ENCODE peak calls at places on chromosomes 11 and 22, in eight cellular contexts. C is nephron progenitor cell, F is lower lobe of right lung, L is progenitor cell of endocrine pancreas, O is BJ, J is uterus, N is RWPE1, Q is HFFc6. G is an unnamed sample.

GRCh38 chr22:28837640-28838039 is 37.3 kb upstream of the XBP1 start:
- DNase-seq in J (no peak), N (no peak), L (no peak), C (no peak), F (no peak), Q (no peak), O (no peak), G (no peak)

GRCh38 chr11:1163911-1164735 is 6.4 kb downstream of the MUC5AC start:
- DNase-seq in L (no peak), F (no peak), N (no peak), C (no peak), O (no peak), J (no peak), Q (no peak), G (peak)

GRCh38 chr11:10742460-10743208 is 8.4 kb upstream of the CTR9 start:
- DNase-seq in C (no peak), O (peak), N (no peak), F (no peak), J (peak), L (no peak), Q (peak), G (no peak)

GRCh38 chr11:131504199-131504949 is 134.0 kb downstream of the NTM start:
- DNase-seq in Q (no peak), F (no peak), N (no peak), C (peak), O (no peak), L (no peak), J (no peak), G (no peak)

GRCh38 chr11:123558536-123559315 is 95.7 kb downstream of the SCN3B start:
- DNase-seq in Q (no peak), N (no peak), J (no peak), O (no peak), F (no peak), C (no peak), L (no peak), G (no peak)

GRCh38 chr11:76638267-76639197 is 32.0 kb downstream of the LRRC32 start:
- DNase-seq in O (no peak), J (no peak), N (no peak), Q (no peak), C (no peak), L (no peak), F (no peak), G (no peak)

GRCh38 chr11:75314771-75315438 is 36.6 kb downstream of the ARRB1 start:
- DNase-seq in L (no peak), Q (no peak), F (no peak), J (no peak), N (no peak), C (no peak), O (no peak), G (no peak)

GRCh38 chr22:20001082-20001638 is 15.5 kb downstream of the ARVCF start:
- DNase-seq in J (no peak), L (no peak), C (no peak), Q (no peak), N (no peak), F (no peak), O (no peak), G (peak)

GRCh38 chr11:72119188-72119587 is 6.7 kb upstream of the ANAPC15 start:
- DNase-seq in F (no peak), C (no peak), J (no peak), Q (no peak), O (no peak), N (no peak), L (no peak), G (no peak)

GRCh38 chr11:111405551-111405950 is 26.5 kb upstream of the POU2AF1 start:
- DNase-seq in N (no peak), O (no peak), L (no peak), C (no peak), J (no peak), Q (no peak), F (no peak), G (no peak)

GRCh38 chr11:46554205-46555162 is 39.3 kb downstream of the AMBRA1 start:
- DNase-seq in O (peak), J (no peak), F (no peak), Q (peak), L (no peak), C (no peak), N (peak), G (no peak)

GRCh38 chr11:271316-271715 is 6.9 kb upstream of the NLRP6 start:
- DNase-seq in O (no peak), C (no peak), N (no peak), L (no peak), J (no peak), Q (no peak), F (no peak), G (no peak)

GRCh38 chr22:17281026-17281809 is 62.0 kb upstream of the ADA2 start:
- DNase-seq in O (no peak), L (no peak), C (no peak), F (no peak), J (no peak), N (no peak), Q (no peak), G (no peak)

GRCh38 chr11:75328426-75329277 is 22.8 kb downstream of the ARRB1 start:
- DNase-seq in F (peak), O (no peak), Q (peak), L (peak), J (peak), C (peak), N (peak), G (peak)

DNA sequence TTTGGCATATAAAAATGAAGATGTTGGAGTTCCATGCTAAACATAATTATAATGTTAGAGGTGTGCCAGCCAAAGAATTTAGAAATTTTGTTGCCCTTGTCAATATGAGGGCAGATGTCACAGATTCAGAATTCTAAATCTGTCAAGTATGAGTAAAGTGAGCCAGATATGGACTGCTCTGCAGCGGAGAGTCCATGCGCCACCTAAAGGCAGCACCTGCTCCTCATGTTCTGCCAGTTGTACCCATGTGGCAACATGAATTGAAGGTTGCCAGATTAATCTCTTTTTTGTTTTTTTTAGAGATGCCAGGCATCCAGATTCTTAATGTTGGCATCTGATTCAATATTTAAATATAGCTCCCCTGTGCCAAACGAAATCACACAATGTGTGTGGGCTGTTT is 678.6 kb upstream of the ANO5 start:
- DNase-seq in C (peak), J (no peak), Q (no peak), F (no peak), O (no peak), L (no peak), N (no peak), G (no peak)
- TF ChIP-seq CTCF in C (peak), J (no peak), Q (no peak), F (no peak), O (no peak), L (peak), N (peak), G (no peak)

DNA sequence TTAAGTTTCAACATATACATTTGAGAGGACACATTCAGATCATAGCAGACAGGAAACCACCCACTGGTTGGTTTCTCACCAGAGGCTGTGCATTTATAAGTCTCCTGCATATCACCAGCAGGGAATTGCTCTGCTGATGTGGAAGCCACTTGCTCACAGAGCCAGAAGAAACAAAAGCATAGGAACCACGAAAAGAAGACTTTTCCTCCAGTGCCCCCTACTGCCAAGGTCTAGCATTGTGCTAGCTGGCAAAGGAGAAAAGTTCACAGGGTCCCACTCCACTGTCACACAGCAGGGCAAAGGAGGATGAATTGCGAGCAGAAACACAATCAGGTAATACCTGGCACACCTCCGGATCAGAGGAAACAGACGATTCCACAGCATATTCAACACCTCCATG is 28.9 kb upstream of the ISX start:
- DNase-seq in L (no peak), F (no peak), J (no peak), O (no peak), N (no peak), C (no peak), Q (no peak), G (no peak)
- TF ChIP-seq CTCF in L (peak), F (no peak), J (no peak), O (peak), N (no peak), C (peak), Q (peak), G (no peak)

GRCh38 chr11:113251281-113251680 is 63.1 kb upstream of the TTC12 start:
- DNase-seq in J (no peak), L (no peak), C (no peak), F (no peak), O (no peak), Q (no peak), N (no peak), G (no peak)

GRCh38 chr11:113248702-113249490 is 65.5 kb upstream of the TTC12 start:
- DNase-seq in C (no peak), N (no peak), Q (no peak), J (no peak), F (no peak), O (no peak), L (no peak), G (no peak)

GRCh38 chr11:113249491-113249763 is 65.0 kb upstream of the TTC12 start:
- DNase-seq in L (no peak), C (no peak), J (no peak), O (no peak), F (no peak), Q (no peak), N (no peak), G (no peak)

GRCh38 chr11:113247231-113247630 is 67.2 kb upstream of the TTC12 start:
- DNase-seq in Q (no peak), N (no peak), C (no peak), O (no peak), L (no peak), F (no peak), J (no peak), G (no peak)

GRCh38 chr11:113249786-113250185 is 64.6 kb upstream of the TTC12 start:
- DNase-seq in C (no peak), N (no peak), L (no peak), J (no peak), O (no peak), F (no peak), Q (no peak), G (no peak)
- TF ChIP-seq CTCF in C (no peak), N (no peak), L (no peak), J (no peak), O (no peak), F (no peak), Q (no peak), G (no peak)

GRCh38 chr11:105609832-105610781 is at the start of gene GRIA4:
- DNase-seq in J (peak), O (no peak), Q (peak), L (peak), N (no peak), F (peak), C (peak), G (peak)
- TF ChIP-seq CTCF in J (no peak), O (no peak), Q (no peak), L (no peak), N (no peak), F (no peak), C (no peak), G (no peak)

DNA sequence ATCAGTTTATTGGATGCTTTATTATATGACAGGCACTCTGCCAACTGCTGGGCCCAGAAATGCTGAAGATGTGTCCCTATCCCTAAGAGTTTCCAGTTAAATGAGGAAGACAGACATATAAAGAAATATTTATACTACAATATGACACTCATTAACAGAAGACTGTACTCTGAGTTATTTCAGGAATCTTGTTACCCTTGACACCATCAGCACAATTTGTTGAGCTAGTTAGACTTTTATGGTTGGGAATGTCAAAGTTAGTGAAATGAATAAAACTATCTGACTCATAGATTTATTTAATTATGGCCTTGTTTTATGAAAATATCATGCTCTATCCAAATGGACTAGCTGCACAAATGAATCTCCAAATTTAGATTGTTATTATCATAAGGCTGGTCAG is 25.6 kb upstream of the MSANTD4 start:
- DNase-seq in C (no peak), L (no peak), N (no peak), Q (no peak), F (no peak), J (no peak), O (no peak), G (no peak)
- TF ChIP-seq CTCF in C (no peak), L (no peak), N (no peak), Q (no peak), F (no peak), J (no peak), O (no peak), G (no peak)

DNA sequence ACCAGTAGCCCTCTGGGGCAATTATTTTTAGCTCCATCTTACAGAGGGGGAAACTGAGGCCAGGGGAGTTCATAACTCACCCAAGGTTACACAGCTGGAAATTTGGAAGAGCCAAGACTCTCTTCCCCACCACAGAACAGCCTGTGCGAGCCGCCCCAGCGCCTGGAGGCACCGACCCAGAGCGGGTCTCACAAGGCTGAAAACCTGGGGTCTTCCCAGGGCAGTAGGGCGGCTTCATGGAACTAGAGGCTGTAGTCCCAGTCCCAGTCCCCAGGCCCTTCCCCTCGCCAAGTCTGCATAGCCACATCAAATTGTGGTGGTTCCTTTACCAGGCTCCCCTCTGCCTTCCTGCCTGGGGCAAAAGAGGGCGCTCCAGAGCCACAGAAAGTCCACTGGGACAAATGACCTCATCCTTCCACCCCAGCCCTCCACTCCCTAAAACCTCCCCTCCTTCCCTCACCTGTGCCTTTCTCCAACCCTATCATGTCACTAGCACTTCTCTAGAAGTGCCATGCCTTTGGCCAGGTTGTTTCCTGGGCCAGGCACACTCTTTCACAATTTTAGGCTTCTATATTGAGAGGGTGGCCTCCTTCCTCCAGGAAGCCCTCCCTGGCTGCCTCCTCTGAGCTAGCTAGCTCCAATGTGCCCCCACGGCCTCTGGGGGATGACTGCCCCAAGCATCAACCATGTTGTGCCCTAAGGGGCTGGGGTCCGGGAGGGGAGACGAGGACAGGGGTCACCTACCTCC is 15.2 kb upstream of the CDC42EP1 start:
- DNase-seq in C (peak), L (peak), O (no peak), J (peak), N (no peak), F (peak), Q (peak), G (peak)
- TF ChIP-seq CTCF in C (peak), L (peak), O (peak), J (peak), N (peak), F (peak), Q (peak), G (peak)

GRCh38 chr11:99068832-99069231 is 48.1 kb downstream of the CNTN5 start:
- DNase-seq in J (no peak), C (no peak), O (no peak), L (no peak), N (no peak), Q (no peak), F (no peak), G (no peak)

GRCh38 chr11:99066609-99067008 is 45.9 kb downstream of the CNTN5 start:
- DNase-seq in L (no peak), O (no peak), F (no peak), N (no peak), C (no peak), Q (no peak), J (no peak), G (no peak)

GRCh38 chr11:99069831-99070444 is 49.2 kb downstream of the CNTN5 start:
- DNase-seq in F (no peak), N (no peak), C (peak), O (no peak), J (no peak), Q (no peak), L (peak), G (no peak)
- TF ChIP-seq CTCF in F (no peak), N (no peak), C (no peak), O (no peak), J (no peak), Q (no peak), L (no peak), G (no peak)

DNA sequence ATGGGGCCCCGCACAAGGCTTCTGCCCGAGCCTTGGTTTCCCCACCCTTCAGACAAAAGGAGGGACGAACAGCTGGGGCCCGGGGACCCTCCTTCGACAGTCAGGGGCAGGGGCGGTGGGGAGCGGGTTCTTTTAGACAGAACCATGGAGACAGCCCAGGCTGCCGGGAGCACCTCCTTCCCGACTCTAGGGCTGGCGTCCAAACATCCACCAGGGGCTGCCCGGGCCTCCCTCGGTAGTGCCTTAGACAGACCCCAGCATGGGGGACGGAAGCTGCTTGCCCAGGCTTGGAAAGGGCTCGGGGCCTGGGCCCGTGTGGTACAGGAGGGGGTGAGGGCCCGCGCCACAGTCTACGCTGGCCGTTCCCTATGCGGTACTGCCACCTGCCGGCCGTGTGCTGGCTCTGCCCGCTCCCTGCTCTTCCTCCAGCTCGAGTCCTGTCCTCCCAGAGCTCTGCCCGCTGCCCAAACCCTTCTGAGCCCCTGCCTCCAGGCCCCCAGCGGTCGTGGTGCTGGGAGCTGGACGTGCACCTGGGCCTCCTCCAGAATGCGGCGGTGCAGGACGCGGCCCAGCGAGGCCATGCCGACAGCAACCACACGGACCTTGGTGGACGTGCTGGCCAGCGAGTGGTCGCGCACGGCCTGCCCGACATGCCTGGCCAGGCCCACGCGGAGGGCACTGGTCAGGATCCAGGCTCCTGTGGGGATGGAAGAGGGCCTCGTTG is 20.1 kb downstream of the TSSC4 start:
- DNase-seq in F (peak), Q (peak), C (peak), O (no peak), L (peak), J (peak), N (peak), G (peak)
- TF ChIP-seq CTCF in F (peak), Q (peak), C (peak), O (peak), L (peak), J (peak), N (peak), G (peak)

GRCh38 chr22:44090571-44090905 is 66.4 kb downstream of the PARVB start:
- DNase-seq in Q (no peak), C (no peak), N (no peak), J (no peak), O (no peak), L (no peak), F (no peak), G (no peak)

GRCh38 chr22:44092636-44093220 is 68.6 kb downstream of the PARVB start:
- DNase-seq in O (no peak), L (no peak), N (no peak), F (no peak), J (no peak), C (no peak), Q (no peak), G (no peak)

GRCh38 chr22:44091751-44092150 is 67.6 kb downstream of the PARVB start:
- DNase-seq in C (no peak), N (no peak), L (no peak), F (no peak), Q (no peak), J (no peak), O (no peak), G (no peak)

GRCh38 chr22:44089717-44090570 is 65.8 kb downstream of the PARVB start:
- DNase-seq in O (no peak), F (no peak), C (no peak), L (no peak), N (no peak), J (no peak), Q (no peak), G (no peak)

GRCh38 chr22:44091021-44091721 is 67.1 kb downstream of the PARVB start:
- DNase-seq in O (no peak), L (no peak), Q (no peak), J (no peak), N (no peak), C (no peak), F (no peak), G (no peak)
- TF ChIP-seq CTCF in O (peak), L (peak), Q (peak), J (no peak), N (no peak), C (no peak), F (no peak), G (no peak)